ENCODE peak calls at places on chromosomes 16 and 17, in four cellular contexts. One of them, this sample, is unnamed.

GRCh38 chr17:64002658-64003525 is 4.7 kb downstream of the PRR29 start:
- DNase-seq in uterus: no peak
- DNase-seq in Ammon's horn: no peak
- DNase-seq in NCI-H510A treated with DMSO at 0.1 percent for 48 hours: no peak
- DNase-seq in this sample: no peak

GRCh38 chr17:14205992-14206461 is 30.6 kb downstream of the CDRT15 start:
- DNase-seq in uterus: no peak
- DNase-seq in NCI-H510A treated with DMSO at 0.1 percent for 48 hours: no peak
- DNase-seq in Ammon's horn: peak; percentile 34
- DNase-seq in this sample: no peak

GRCh38 chr16:24853830-24854229 is 8.1 kb downstream of the SLC5A11 start:
- DNase-seq in Ammon's horn: peak; percentile 94
- DNase-seq in NCI-H510A treated with DMSO at 0.1 percent for 48 hours: no peak
- DNase-seq in uterus: peak; percentile 27
- DNase-seq in this sample: no peak

GRCh38 chr17:73901661-73902415 is 257.6 kb upstream of the SDK2 start:
- DNase-seq in NCI-H510A treated with DMSO at 0.1 percent for 48 hours: peak; percentile 41
- DNase-seq in uterus: no peak
- DNase-seq in Ammon's horn: peak; percentile 21
- DNase-seq in this sample: no peak

GRCh38 chr16:5069854-5070253 is 1.8 kb upstream of the ALG1 start:
- DNase-seq in Ammon's horn: no peak
- DNase-seq in uterus: no peak
- DNase-seq in NCI-H510A treated with DMSO at 0.1 percent for 48 hours: no peak
- DNase-seq in this sample: peak; percentile 63

GRCh38 chr17:81034168-81034777 is 678 bp upstream of the BAIAP2 start:
- DNase-seq in NCI-H510A treated with DMSO at 0.1 percent for 48 hours: no peak
- DNase-seq in Ammon's horn: no peak
- DNase-seq in uterus: no peak
- DNase-seq in this sample: peak; percentile 54

GRCh38 chr17:10073905-10074304 is 124.5 kb downstream of the GAS7 start:
- DNase-seq in uterus: peak; percentile 19
- DNase-seq in Ammon's horn: no peak
- DNase-seq in NCI-H510A treated with DMSO at 0.1 percent for 48 hours: no peak
- DNase-seq in this sample: no peak

GRCh38 chr16:14013571-14014283 is 57.4 kb upstream of the MRTFB start:
- DNase-seq in uterus: peak; percentile 49
- DNase-seq in Ammon's horn: no peak
- DNase-seq in NCI-H510A treated with DMSO at 0.1 percent for 48 hours: peak; percentile 84
- DNase-seq in this sample: no peak

GRCh38 chr16:14303654-14304394 is 232.7 kb downstream of the MRTFB start:
- DNase-seq in NCI-H510A treated with DMSO at 0.1 percent for 48 hours: no peak
- DNase-seq in Ammon's horn: no peak
- DNase-seq in uterus: peak; percentile 62
- DNase-seq in this sample: no peak

GRCh38 chr16:84357191-84357651 is 11.1 kb upstream of the ATP2C2 start:
- DNase-seq in uterus: no peak
- DNase-seq in Ammon's horn: peak; percentile 41
- DNase-seq in NCI-H510A treated with DMSO at 0.1 percent for 48 hours: no peak
- DNase-seq in this sample: no peak

GRCh38 chr17:50022463-50023130 is 27.6 kb upstream of the DLX3 start:
- DNase-seq in NCI-H510A treated with DMSO at 0.1 percent for 48 hours: no peak
- DNase-seq in uterus: no peak
- DNase-seq in Ammon's horn: no peak
- DNase-seq in this sample: no peak

GRCh38 chr16:14483819-14484385 is 146.2 kb downstream of the PARN start:
- DNase-seq in Ammon's horn: no peak
- DNase-seq in uterus: no peak
- DNase-seq in NCI-H510A treated with DMSO at 0.1 percent for 48 hours: no peak
- DNase-seq in this sample: peak; percentile 62

GRCh38 chr16:87740909-87741424 is 24.8 kb downstream of the KLHDC4 start:
- DNase-seq in Ammon's horn: peak; percentile 84
- DNase-seq in NCI-H510A treated with DMSO at 0.1 percent for 48 hours: no peak
- DNase-seq in uterus: no peak
- DNase-seq in this sample: no peak